ENCODE peak calls at places on chromosomes 2 and 18, in six cellular contexts. One of them, this sample, is unnamed.

GRCh38 chr2:158817596-158817995 is 22.5 kb downstream of the DAPL1 start:
- DNase-seq in A549: no peak
- DNase-seq in endothelial cell of umbilical vein: no peak
- DNase-seq in GM12878: no peak
- DNase-seq in HepG2: no peak
- DNase-seq in NB4: no peak
- DNase-seq in this sample: no peak

GRCh38 chr18:13243363-13243762 is 24.8 kb downstream of the LDLRAD4 start:
- DNase-seq in A549: no peak
- DNase-seq in endothelial cell of umbilical vein: no peak
- DNase-seq in GM12878: no peak
- DNase-seq in HepG2: no peak
- DNase-seq in NB4: no peak
- DNase-seq in this sample: no peak

GRCh38 chr2:119544075-119545031 is at the start of gene CFAP221:
- DNase-seq in A549: peak
- DNase-seq in endothelial cell of umbilical vein: peak
- DNase-seq in GM12878: no peak
- DNase-seq in HepG2: peak
- DNase-seq in NB4: peak
- DNase-seq in this sample: peak

GRCh38 chr18:61502472-61502871 is 169.2 kb downstream of the CDH20 start:
- DNase-seq in A549: peak
- DNase-seq in endothelial cell of umbilical vein: peak
- DNase-seq in GM12878: peak
- DNase-seq in HepG2: peak
- DNase-seq in NB4: peak
- DNase-seq in this sample: peak

GRCh38 chr18:6396843-6397242 is 17.9 kb downstream of the L3MBTL4 start:
- DNase-seq in A549: no peak
- DNase-seq in endothelial cell of umbilical vein: no peak
- DNase-seq in GM12878: no peak
- DNase-seq in HepG2: no peak
- DNase-seq in NB4: no peak
- DNase-seq in this sample: no peak

GRCh38 chr2:27147935-27148334 is 869 bp upstream of the TCF23 start:
- DNase-seq in A549: no peak
- DNase-seq in endothelial cell of umbilical vein: no peak
- DNase-seq in GM12878: no peak
- DNase-seq in HepG2: no peak
- DNase-seq in NB4: no peak
- DNase-seq in this sample: no peak

GRCh38 chr2:145692971-145693478 is 1173.1 kb upstream of the ZEB2 start:
- DNase-seq in A549: peak
- DNase-seq in endothelial cell of umbilical vein: no peak
- DNase-seq in GM12878: peak
- DNase-seq in HepG2: peak
- DNase-seq in NB4: peak
- DNase-seq in this sample: peak

GRCh38 chr2:47219970-47220369 is 64.9 kb upstream of the STPG4 start:
- DNase-seq in A549: no peak
- DNase-seq in endothelial cell of umbilical vein: no peak
- DNase-seq in GM12878: no peak
- DNase-seq in HepG2: no peak
- DNase-seq in NB4: no peak
- DNase-seq in this sample: no peak

GRCh38 chr2:241469746-241470145 is 38.6 kb downstream of the STK25 start:
- DNase-seq in A549: no peak
- DNase-seq in endothelial cell of umbilical vein: no peak
- DNase-seq in GM12878: no peak
- DNase-seq in HepG2: no peak
- DNase-seq in NB4: no peak
- DNase-seq in this sample: no peak

GRCh38 chr2:62577994-62578836 is 72.2 kb upstream of the TMEM17 start:
- DNase-seq in A549: peak
- DNase-seq in endothelial cell of umbilical vein: peak
- DNase-seq in GM12878: no peak
- DNase-seq in HepG2: peak
- DNase-seq in NB4: no peak
- DNase-seq in this sample: no peak

GRCh38 chr2:16324544-16324937 is 341.1 kb downstream of the CYRIA start:
- DNase-seq in A549: no peak
- DNase-seq in endothelial cell of umbilical vein: no peak
- DNase-seq in GM12878: no peak
- DNase-seq in HepG2: no peak
- DNase-seq in NB4: no peak
- DNase-seq in this sample: no peak

GRCh38 chr2:7037340-7038333 is 120.4 kb downstream of the RNF144A start:
- DNase-seq in A549: peak
- DNase-seq in endothelial cell of umbilical vein: peak
- DNase-seq in GM12878: no peak
- DNase-seq in HepG2: peak
- DNase-seq in NB4: peak
- DNase-seq in this sample: peak

GRCh38 chr2:205660521-205661124 is 21.7 kb upstream of the NRP2 start:
- DNase-seq in A549: peak
- DNase-seq in endothelial cell of umbilical vein: no peak
- DNase-seq in GM12878: no peak
- DNase-seq in HepG2: no peak
- DNase-seq in NB4: peak
- DNase-seq in this sample: no peak

GRCh38 chr2:100704156-100704555 is 115.8 kb upstream of the NPAS2 start:
- DNase-seq in A549: no peak
- DNase-seq in endothelial cell of umbilical vein: no peak
- DNase-seq in GM12878: no peak
- DNase-seq in HepG2: no peak
- DNase-seq in NB4: no peak
- DNase-seq in this sample: no peak

GRCh38 chr2:232480201-232481190 is 7.1 kb downstream of the ECEL1 start:
- DNase-seq in A549: no peak
- DNase-seq in endothelial cell of umbilical vein: no peak
- DNase-seq in GM12878: no peak
- DNase-seq in HepG2: no peak
- DNase-seq in NB4: no peak
- DNase-seq in this sample: no peak

GRCh38 chr2:216663106-216663505 is 29.9 kb downstream of the IGFBP2 start:
- DNase-seq in A549: no peak
- DNase-seq in endothelial cell of umbilical vein: no peak
- DNase-seq in GM12878: no peak
- DNase-seq in HepG2: no peak
- DNase-seq in NB4: no peak
- DNase-seq in this sample: no peak

GRCh38 chr2:38496927-38497669 is 105.6 kb downstream of the HNRNPLL start:
- DNase-seq in A549: no peak
- DNase-seq in endothelial cell of umbilical vein: no peak
- DNase-seq in GM12878: no peak
- DNase-seq in HepG2: peak
- DNase-seq in NB4: no peak
- DNase-seq in this sample: no peak

GRCh38 chr2:71466301-71467179 is 13.2 kb downstream of the DYSF start:
- DNase-seq in A549: peak
- DNase-seq in endothelial cell of umbilical vein: peak
- DNase-seq in GM12878: no peak
- DNase-seq in HepG2: no peak
- DNase-seq in NB4: peak
- DNase-seq in this sample: no peak

GRCh38 chr18:26792661-26793060 is 72.8 kb downstream of the AQP4 start:
- DNase-seq in A549: peak
- DNase-seq in endothelial cell of umbilical vein: peak
- DNase-seq in GM12878: no peak
- DNase-seq in HepG2: peak
- DNase-seq in NB4: no peak
- DNase-seq in this sample: no peak

GRCh38 chr2:163119964-163120363 is 281.4 kb upstream of the KCNH7 start:
- DNase-seq in A549: no peak
- DNase-seq in endothelial cell of umbilical vein: no peak
- DNase-seq in GM12878: no peak
- DNase-seq in HepG2: no peak
- DNase-seq in NB4: no peak
- DNase-seq in this sample: no peak

GRCh38 chr18:2909431-2910140 is 62.8 kb downstream of the EMILIN2 start:
- DNase-seq in A549: no peak
- DNase-seq in endothelial cell of umbilical vein: no peak
- DNase-seq in GM12878: no peak
- DNase-seq in HepG2: no peak
- DNase-seq in NB4: no peak
- DNase-seq in this sample: no peak

GRCh38 chr18:67862069-67862468 is 345.5 kb upstream of the DSEL start:
- DNase-seq in A549: no peak
- DNase-seq in endothelial cell of umbilical vein: no peak
- DNase-seq in GM12878: no peak
- DNase-seq in HepG2: no peak
- DNase-seq in NB4: no peak
- DNase-seq in this sample: no peak

GRCh38 chr2:236872015-236872414 is 213.7 kb upstream of the COPS8 start:
- DNase-seq in A549: no peak
- DNase-seq in endothelial cell of umbilical vein: no peak
- DNase-seq in GM12878: no peak
- DNase-seq in HepG2: no peak
- DNase-seq in NB4: no peak
- DNase-seq in this sample: no peak

GRCh38 chr2:199410130-199410529 is 47.6 kb downstream of the SATB2 start:
- DNase-seq in A549: no peak
- DNase-seq in endothelial cell of umbilical vein: no peak
- DNase-seq in GM12878: no peak
- DNase-seq in HepG2: no peak
- DNase-seq in NB4: peak
- DNase-seq in this sample: no peak

GRCh38 chr2:95273911-95274290 is 348 bp upstream of the PROM2 start:
- DNase-seq in A549: no peak
- DNase-seq in endothelial cell of umbilical vein: no peak
- DNase-seq in GM12878: no peak
- DNase-seq in HepG2: no peak
- DNase-seq in NB4: no peak
- DNase-seq in this sample: no peak

GRCh38 chr2:41886757-41887156 is 161.1 kb upstream of the PKDCC start:
- DNase-seq in A549: no peak
- DNase-seq in endothelial cell of umbilical vein: peak
- DNase-seq in GM12878: no peak
- DNase-seq in HepG2: peak
- DNase-seq in NB4: no peak
- DNase-seq in this sample: no peak

GRCh38 chr18:3615374-3615773 is 165.4 kb downstream of the TGIF1 start:
- DNase-seq in A549: no peak
- DNase-seq in endothelial cell of umbilical vein: no peak
- DNase-seq in GM12878: no peak
- DNase-seq in HepG2: no peak
- DNase-seq in NB4: no peak
- DNase-seq in this sample: no peak

GRCh38 chr2:161745866-161746614 is 121.8 kb downstream of the SLC4A10 start:
- DNase-seq in A549: no peak
- DNase-seq in endothelial cell of umbilical vein: no peak
- DNase-seq in GM12878: no peak
- DNase-seq in HepG2: no peak
- DNase-seq in NB4: no peak
- DNase-seq in this sample: no peak
- TF ChIP-seq MYC in A549: no peak
- TF ChIP-seq MYC in endothelial cell of umbilical vein: no peak
- TF ChIP-seq MYC in GM12878: no peak
- TF ChIP-seq MYC in HepG2: no peak
- TF ChIP-seq MYC in NB4: no peak
- TF ChIP-seq MYC in this sample: no peak

DNA sequence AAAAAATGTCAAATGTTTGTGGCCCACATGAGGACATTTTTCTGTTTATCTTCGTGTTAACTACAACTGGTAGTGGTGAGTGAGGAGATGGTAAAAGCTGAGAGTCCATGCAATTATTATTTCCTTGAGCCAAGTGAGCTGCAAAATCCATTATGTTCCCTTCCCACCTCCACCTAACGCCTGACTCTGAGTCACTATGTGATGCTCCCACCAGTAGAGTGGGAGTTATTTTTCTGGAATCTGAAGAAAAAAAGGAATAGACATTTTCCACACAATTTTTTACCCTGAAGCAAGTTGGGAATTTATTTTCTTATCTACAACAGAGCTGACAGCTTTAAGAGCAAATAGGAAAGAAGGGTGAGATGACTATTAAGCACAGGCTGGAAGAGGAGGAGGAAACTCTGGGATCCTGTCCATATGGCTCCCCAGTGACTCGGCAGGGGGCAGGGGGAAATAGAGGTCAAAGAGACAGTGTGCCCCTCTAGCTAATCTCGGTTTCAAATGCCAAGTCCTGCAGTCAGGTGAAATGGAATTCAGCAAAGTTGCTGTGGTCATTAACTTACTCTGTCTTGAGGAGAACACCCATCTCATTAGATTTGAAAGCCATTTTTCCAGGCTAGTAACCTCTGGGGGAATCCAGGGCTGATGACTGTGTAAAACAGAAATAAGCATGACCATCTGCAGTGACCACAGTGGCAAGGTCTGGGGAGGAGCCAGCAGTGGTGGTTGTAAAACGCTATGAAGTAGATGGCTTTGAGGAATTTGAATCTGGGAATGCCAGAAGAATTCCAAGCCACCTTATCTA is 463.9 kb downstream of the STK39 start:
- DNase-seq in A549: no peak
- DNase-seq in endothelial cell of umbilical vein: no peak
- DNase-seq in GM12878: no peak
- DNase-seq in HepG2: no peak
- DNase-seq in NB4: no peak
- DNase-seq in this sample: no peak
- TF ChIP-seq MYC in A549: no peak
- TF ChIP-seq MYC in endothelial cell of umbilical vein: no peak
- TF ChIP-seq MYC in GM12878: no peak
- TF ChIP-seq MYC in HepG2: no peak
- TF ChIP-seq MYC in NB4: no peak
- TF ChIP-seq MYC in this sample: no peak

GRCh38 chr2:10688921-10689807 is 611 bp downstream of the NOL10 start:
- DNase-seq in A549: no peak
- DNase-seq in endothelial cell of umbilical vein: peak
- DNase-seq in GM12878: no peak
- DNase-seq in HepG2: no peak
- DNase-seq in NB4: peak
- DNase-seq in this sample: peak
- TF ChIP-seq MYC in A549: no peak
- TF ChIP-seq MYC in endothelial cell of umbilical vein: no peak
- TF ChIP-seq MYC in GM12878: no peak
- TF ChIP-seq MYC in HepG2: no peak
- TF ChIP-seq MYC in NB4: peak
- TF ChIP-seq MYC in this sample: no peak

GRCh38 chr2:203880557-203881125 is 13.1 kb downstream of the CTLA4 start:
- DNase-seq in A549: no peak
- DNase-seq in endothelial cell of umbilical vein: no peak
- DNase-seq in GM12878: no peak
- DNase-seq in HepG2: no peak
- DNase-seq in NB4: no peak
- DNase-seq in this sample: no peak
- TF ChIP-seq MYC in A549: no peak
- TF ChIP-seq MYC in endothelial cell of umbilical vein: no peak
- TF ChIP-seq MYC in GM12878: no peak
- TF ChIP-seq MYC in HepG2: no peak
- TF ChIP-seq MYC in NB4: no peak
- TF ChIP-seq MYC in this sample: no peak

This sample was measured in K562.